ENCODE peak calls at places on chromosomes 5 and 9, in five cellular contexts. One of them, this sample, is unnamed.

GRCh38 chr5:124663101-124663506 is 83.3 kb downstream of the ZNF608 start:
- DNase-seq in IMR-90: no peak
- DNase-seq in thyroid gland: no peak
- DNase-seq in fibroblast of lung: no peak
- DNase-seq in A549: no peak
- DNase-seq in this sample: no peak

GRCh38 chr5:141172381-141173204 is at the start of gene PCDHB7:
- DNase-seq in IMR-90: peak
- DNase-seq in fibroblast of lung: peak
- DNase-seq in A549: peak
- DNase-seq in thyroid gland: peak
- DNase-seq in this sample: no peak

GRCh38 chr9:35914307-35914807 is 5.1 kb downstream of the SPAAR start:
- DNase-seq in thyroid gland: peak
- DNase-seq in IMR-90: peak
- DNase-seq in A549: peak
- DNase-seq in fibroblast of lung: peak
- DNase-seq in this sample: peak

GRCh38 chr5:111563041-111563822 is 50.9 kb upstream of the STARD4 start:
- DNase-seq in IMR-90: peak
- DNase-seq in fibroblast of lung: peak
- DNase-seq in A549: no peak
- DNase-seq in thyroid gland: peak
- DNase-seq in this sample: no peak

GRCh38 chr5:57804007-57804444 is 321.4 kb upstream of the ACTBL2 start:
- DNase-seq in IMR-90: peak
- DNase-seq in A549: no peak
- DNase-seq in thyroid gland: no peak
- DNase-seq in fibroblast of lung: peak
- DNase-seq in this sample: no peak

GRCh38 chr5:143217804-143218160 is 185.7 kb downstream of the NR3C1 start:
- DNase-seq in thyroid gland: no peak
- DNase-seq in IMR-90: no peak
- DNase-seq in fibroblast of lung: no peak
- DNase-seq in A549: no peak
- DNase-seq in this sample: no peak

GRCh38 chr5:179427676-179428056 is 82.4 kb upstream of the ADAMTS2 start:
- DNase-seq in fibroblast of lung: no peak
- DNase-seq in IMR-90: no peak
- DNase-seq in thyroid gland: no peak
- DNase-seq in A549: no peak
- DNase-seq in this sample: no peak

GRCh38 chr5:128284236-128284635 is 200.7 kb downstream of the SLC12A2 start:
- DNase-seq in fibroblast of lung: peak
- DNase-seq in A549: no peak
- DNase-seq in thyroid gland: no peak
- DNase-seq in IMR-90: no peak
- DNase-seq in this sample: no peak

GRCh38 chr5:113166285-113166684 is 189.7 kb downstream of the DCP2 start:
- DNase-seq in thyroid gland: no peak
- DNase-seq in fibroblast of lung: peak
- DNase-seq in A549: no peak
- DNase-seq in IMR-90: peak
- DNase-seq in this sample: no peak

GRCh38 chr5:161778796-161779195 is 69.1 kb upstream of the GABRA1 start:
- DNase-seq in fibroblast of lung: no peak
- DNase-seq in IMR-90: no peak
- DNase-seq in thyroid gland: no peak
- DNase-seq in A549: no peak
- DNase-seq in this sample: no peak

GRCh38 chr5:79743846-79744605 is 54.4 kb downstream of the CMYA5 start:
- DNase-seq in A549: no peak
- DNase-seq in IMR-90: peak
- DNase-seq in fibroblast of lung: peak
- DNase-seq in thyroid gland: no peak
- DNase-seq in this sample: no peak

GRCh38 chr5:83488271-83488670 is 16.7 kb downstream of the VCAN start:
- DNase-seq in A549: no peak
- DNase-seq in thyroid gland: no peak
- DNase-seq in fibroblast of lung: peak
- DNase-seq in IMR-90: peak
- DNase-seq in this sample: no peak

GRCh38 chr9:134598884-134599245 is 42.7 kb upstream of the COL5A1 start:
- DNase-seq in fibroblast of lung: no peak
- DNase-seq in IMR-90: no peak
- DNase-seq in A549: no peak
- DNase-seq in thyroid gland: no peak
- DNase-seq in this sample: no peak

GRCh38 chr5:31361906-31362900 is 168.7 kb downstream of the CDH6 start:
- DNase-seq in fibroblast of lung: peak
- DNase-seq in A549: no peak
- DNase-seq in thyroid gland: no peak
- DNase-seq in IMR-90: peak
- DNase-seq in this sample: no peak

GRCh38 chr9:132943677-132944293 is 631 bp downstream of the TSC1 start:
- DNase-seq in fibroblast of lung: no peak
- DNase-seq in A549: no peak
- DNase-seq in thyroid gland: no peak
- DNase-seq in IMR-90: no peak
- DNase-seq in this sample: no peak

GRCh38 chr5:180607861-180608571 is 16.7 kb upstream of the SCGB3A1 start:
- DNase-seq in fibroblast of lung: no peak
- DNase-seq in A549: no peak
- DNase-seq in IMR-90: no peak
- DNase-seq in thyroid gland: peak
- DNase-seq in this sample: no peak

GRCh38 chr5:137051165-137051564 is 448.0 kb downstream of the SPOCK1 start:
- DNase-seq in A549: no peak
- DNase-seq in IMR-90: peak
- DNase-seq in fibroblast of lung: no peak
- DNase-seq in thyroid gland: no peak
- DNase-seq in this sample: no peak

GRCh38 chr5:157390179-157390923 is 69.7 kb upstream of the NIPAL4 start:
- DNase-seq in fibroblast of lung: peak
- DNase-seq in thyroid gland: no peak
- DNase-seq in IMR-90: peak
- DNase-seq in A549: peak
- DNase-seq in this sample: peak

GRCh38 chr9:26682796-26683496 is 209.7 kb downstream of the CAAP1 start:
- DNase-seq in A549: no peak
- DNase-seq in IMR-90: no peak
- DNase-seq in fibroblast of lung: no peak
- DNase-seq in thyroid gland: no peak
- DNase-seq in this sample: no peak

GRCh38 chr5:154334406-154335041 is 111.3 kb upstream of the SAP30L start:
- DNase-seq in fibroblast of lung: peak
- DNase-seq in thyroid gland: no peak
- DNase-seq in A549: no peak
- DNase-seq in IMR-90: peak
- DNase-seq in this sample: no peak

GRCh38 chr5:68440666-68441065 is 225.1 kb downstream of the PIK3R1 start:
- DNase-seq in IMR-90: no peak
- DNase-seq in thyroid gland: no peak
- DNase-seq in fibroblast of lung: peak
- DNase-seq in A549: no peak
- DNase-seq in this sample: no peak
- H3K27ac ChIP-seq in IMR-90: no peak
- H3K27ac ChIP-seq in thyroid gland: no peak
- H3K27ac ChIP-seq in fibroblast of lung: no peak
- H3K27ac ChIP-seq in A549: no peak
- H3K27ac ChIP-seq in this sample: no peak

GRCh38 chr9:110452227-110452801 is 114.7 kb upstream of the TXNDC8 start:
- DNase-seq in A549: peak
- DNase-seq in thyroid gland: no peak
- DNase-seq in IMR-90: peak
- DNase-seq in fibroblast of lung: no peak
- DNase-seq in this sample: no peak
- TF ChIP-seq CTCF in A549: peak
- TF ChIP-seq CTCF in thyroid gland: no peak
- TF ChIP-seq CTCF in IMR-90: peak
- TF ChIP-seq CTCF in fibroblast of lung: peak
- TF ChIP-seq CTCF in this sample: peak

GRCh38 chr5:100577506-100577905 is 42.3 kb downstream of the FAM174A start:
- DNase-seq in fibroblast of lung: no peak
- DNase-seq in A549: no peak
- DNase-seq in thyroid gland: no peak
- DNase-seq in IMR-90: no peak
- DNase-seq in this sample: no peak
- H3K27ac ChIP-seq in fibroblast of lung: no peak
- H3K27ac ChIP-seq in A549: no peak
- H3K27ac ChIP-seq in thyroid gland: no peak
- H3K27ac ChIP-seq in IMR-90: no peak
- H3K27ac ChIP-seq in this sample: no peak

DNA sequence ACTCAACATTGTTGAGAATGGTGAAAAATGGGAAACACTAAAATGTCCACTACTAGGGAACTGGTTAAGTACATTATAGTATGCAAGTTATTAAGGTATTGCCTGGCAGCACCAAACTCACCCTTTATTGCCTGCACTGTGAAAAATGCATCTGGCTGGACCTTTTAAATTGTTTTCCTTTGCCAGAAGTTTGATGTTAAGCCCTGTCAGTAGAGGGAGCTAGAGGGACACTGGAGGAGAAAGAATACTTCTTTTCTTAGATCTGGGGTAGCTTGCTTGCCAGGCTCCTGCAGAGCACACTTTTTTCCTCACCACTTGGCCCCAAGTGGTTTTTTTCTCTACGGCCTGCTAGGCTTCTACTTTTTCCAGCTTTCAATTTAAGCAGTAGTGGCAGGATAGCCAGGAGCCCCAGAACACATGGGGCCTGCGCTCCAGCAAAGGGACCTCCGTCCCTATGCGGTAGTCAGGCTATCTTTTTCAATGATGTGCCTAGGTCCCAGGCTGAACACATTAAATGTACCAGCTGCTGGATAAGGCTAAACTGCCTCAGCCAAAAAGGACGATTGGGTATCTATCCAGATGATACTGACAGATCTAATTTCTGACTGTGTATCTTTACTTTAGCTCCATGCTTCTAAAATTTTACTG is 8.0 kb upstream of the HABP4 start:
- DNase-seq in A549: peak
- DNase-seq in thyroid gland: no peak
- DNase-seq in fibroblast of lung: no peak
- DNase-seq in IMR-90: peak
- DNase-seq in this sample: no peak
- TF ChIP-seq CTCF in A549: peak
- TF ChIP-seq CTCF in thyroid gland: peak
- TF ChIP-seq CTCF in fibroblast of lung: peak
- TF ChIP-seq CTCF in IMR-90: peak
- TF ChIP-seq CTCF in this sample: peak